ENCODE peak calls at places on chromosomes 5 and 9, in five cellular contexts. N, Q, G, L and A are unnamed samples.

GRCh38 chr9:38087934-38088925 is 19.2 kb upstream of the SHB start:
- DNase-seq in N (peak), L (no peak), G (peak), Q (peak), A (peak)

GRCh38 chr5:43514471-43514815 is 505 bp downstream of the C5orf34 start:
- DNase-seq in Q (no peak), L (peak), G (no peak), N (no peak), A (peak)

GRCh38 chr9:108117775-108118174 is 628.2 kb upstream of the KLF4 start:
- DNase-seq in G (no peak), N (no peak), Q (no peak), L (no peak), A (no peak)

GRCh38 chr5:107687404-107687803 is 16.7 kb upstream of the EFNA5 start:
- DNase-seq in Q (no peak), G (no peak), N (no peak), L (no peak), A (no peak)

GRCh38 chr5:5014836-5015235 is 125.3 kb upstream of the ADAMTS16 start:
- DNase-seq in L (no peak), Q (no peak), G (no peak), N (peak), A (no peak)

GRCh38 chr5:28807230-28807629 is 1768.8 kb upstream of the CDH9 start:
- DNase-seq in N (no peak), Q (no peak), L (peak), G (no peak), A (no peak)

GRCh38 chr5:77518304-77518703 is 26.2 kb upstream of the WDR41 start:
- DNase-seq in Q (no peak), N (no peak), G (no peak), L (no peak), A (no peak)

GRCh38 chr9:114689813-114690212 is 7.8 kb upstream of the TEX48 start:
- DNase-seq in G (no peak), Q (no peak), N (no peak), L (no peak), A (no peak)

GRCh38 chr5:95664204-95664786 is 17.7 kb downstream of the RFESD start:
- DNase-seq in L (peak), Q (peak), G (peak), N (no peak), A (no peak)

GRCh38 chr5:109852371-109853160 is 162.8 kb downstream of the MAN2A1 start:
- DNase-seq in N (no peak), Q (no peak), G (no peak), L (peak), A (no peak)

GRCh38 chr5:72378636-72379289 is 58.6 kb downstream of the PTCD2 start:
- DNase-seq in G (no peak), L (peak), N (no peak), Q (no peak), A (no peak)

GRCh38 chr5:949275-949543 is 56.5 kb downstream of the TRIP13 start:
- DNase-seq in N (no peak), Q (no peak), L (no peak), G (no peak), A (no peak)

GRCh38 chr5:176772271-176773210 is 37.8 kb upstream of the UNC5A start:
- DNase-seq in G (no peak), Q (no peak), L (no peak), N (peak), A (no peak)

GRCh38 chr5:103280962-103281361 is 22.4 kb downstream of the MACIR start:
- DNase-seq in N (no peak), Q (no peak), G (no peak), L (no peak), A (no peak)

GRCh38 chr5:159189310-159189709 is 20.0 kb downstream of the RNF145 start:
- DNase-seq in L (no peak), G (no peak), Q (no peak), N (no peak), A (no peak)

GRCh38 chr5:79974896-79975295 is 16.2 kb downstream of the MTX3 start:
- DNase-seq in G (no peak), Q (peak), L (peak), N (no peak), A (no peak)

GRCh38 chr9:99050292-99050911 is 54.5 kb upstream of the TGFBR1 start:
- DNase-seq in G (no peak), L (peak), N (no peak), Q (no peak), A (no peak)

GRCh38 chr9:98016137-98016680 is 33.1 kb downstream of the ANP32B start:
- DNase-seq in N (no peak), Q (no peak), G (no peak), L (no peak), A (no peak)

GRCh38 chr5:38847549-38848341 is 1.9 kb downstream of the OSMR start:
- DNase-seq in L (no peak), N (no peak), Q (no peak), G (no peak), A (no peak)

GRCh38 chr5:145068696-145069095 is 766.4 kb downstream of the PRELID2 start:
- DNase-seq in Q (no peak), L (no peak), G (no peak), N (no peak), A (no peak)

GRCh38 chr9:121331992-121332685 is 37.9 kb downstream of the STOM start:
- DNase-seq in Q (no peak), G (no peak), N (no peak), L (peak), A (no peak)

GRCh38 chr5:16992006-16992405 is 55.9 kb upstream of the MYO10 start:
- DNase-seq in N (no peak), Q (no peak), G (no peak), L (peak), A (no peak)

GRCh38 chr5:157608972-157609565 is 33.5 kb upstream of the ADAM19 start:
- DNase-seq in G (no peak), Q (no peak), L (no peak), N (no peak), A (no peak)